ENCODE peak calls at places on chromosomes 1 and 21, in nine cellular contexts. B, A, J, Z, L, H, T, R and Q are unnamed samples.

GRCh38 chr1:205338011-205338410 is 16.5 kb upstream of the NUAK2 start:
- DNase-seq in B (no peak), A (no peak), J (no peak), Z (no peak), L (no peak), H (no peak), T (no peak), R (no peak), Q (no peak)

GRCh38 chr1:3237994-3238704 is 169.1 kb downstream of the PRDM16 start:
- DNase-seq in B (no peak), A (no peak), J (no peak), Z (no peak), L (no peak), H (no peak), T (no peak), R (no peak), Q (peak; percentile 56)

GRCh38 chr1:44355582-44356305 is 687 bp upstream of the ERI3 start:
- DNase-seq in B (no peak), A (peak; percentile 56), J (no peak), Z (no peak), L (peak; percentile 8), H (no peak), T (no peak), R (no peak), Q (no peak)

GRCh38 chr21:44701023-44701400 is 4.0 kb downstream of the KRTAP10-12 start:
- DNase-seq in B (no peak), A (no peak), J (no peak), Z (no peak), L (no peak), H (no peak), T (no peak), R (no peak), Q (no peak)

GRCh38 chr1:202968895-202969295 is 1.8 kb upstream of the CYB5R1 start:
- DNase-seq in B (peak; percentile 26), A (peak; percentile 87), J (no peak), Z (peak; percentile 66), L (peak; percentile 41), H (peak; percentile 74), T (peak; percentile 68), R (peak; percentile 5), Q (peak; percentile 53)

GRCh38 chr1:225737179-225737578 is 40.4 kb upstream of the SRP9 start:
- DNase-seq in B (no peak), A (no peak), J (no peak), Z (no peak), L (peak; percentile 37), H (no peak), T (no peak), R (no peak), Q (no peak)

GRCh38 chr1:210467440-210468040 is 138.8 kb downstream of the HHAT start:
- DNase-seq in B (no peak), A (no peak), J (no peak), Z (no peak), L (no peak), H (no peak), T (no peak), R (no peak), Q (no peak)

GRCh38 chr1:2229921-2230700 is 2.0 kb downstream of the SKI start:
- DNase-seq in B (no peak), A (no peak), J (no peak), Z (no peak), L (peak; percentile 61), H (no peak), T (no peak), R (no peak), Q (peak; percentile 62)